ENCODE peak calls at places on chromosomes 16 and 17, in seven cellular contexts. Z is GM23248, R is neural progenitor cell, B is OCI-LY7, T is HCT116, O is GM23338, Y is PC-3. M is an unnamed sample.

GRCh38 chr16:85460983-85461813 is 151.9 kb upstream of the GSE1 start:
- DNase-seq in Y (peak), B (no peak), Z (peak), R (peak), O (no peak), T (no peak), M (no peak)

GRCh38 chr16:46629331-46629843 is 8.2 kb upstream of the SHCBP1 start:
- DNase-seq in Y (peak), O (peak), B (no peak), T (peak), Z (peak), R (peak), M (peak)

GRCh38 chr16:73949574-73950348 is 346.9 kb upstream of the PSMD7 start:
- DNase-seq in T (no peak), B (no peak), Z (peak), Y (peak), R (no peak), O (no peak), M (no peak)

GRCh38 chr16:88298882-88299745 is 83.6 kb upstream of the ZNF469 start:
- DNase-seq in Y (peak), T (no peak), Z (peak), R (no peak), O (no peak), B (no peak), M (no peak)

GRCh38 chr17:67260051-67260987 is 15.3 kb upstream of the HELZ start:
- DNase-seq in Y (peak), O (no peak), B (no peak), R (no peak), Z (peak), T (no peak), M (peak)

GRCh38 chr16:24717411-24717810 is 12.0 kb upstream of the TNRC6A start:
- DNase-seq in Z (peak), T (no peak), B (no peak), Y (no peak), R (no peak), O (no peak), M (no peak)

GRCh38 chr17:11935734-11936406 is 61.4 kb downstream of the ZNF18 start:
- DNase-seq in T (peak), R (peak), B (peak), O (peak), Y (peak), Z (peak), M (peak)

GRCh38 chr17:47869114-47869513 is 18.2 kb upstream of the SP6 start:
- DNase-seq in Y (no peak), B (no peak), Z (no peak), T (no peak), O (peak), R (no peak), M (no peak)

GRCh38 chr16:10600792-10601443 is 20.5 kb upstream of the EMP2 start:
- DNase-seq in B (no peak), Y (no peak), Z (peak), O (no peak), R (no peak), T (no peak), M (peak)

GRCh38 chr16:87762071-87762571 is 3.7 kb downstream of the KLHDC4 start:
- DNase-seq in R (no peak), Z (no peak), Y (no peak), O (no peak), B (peak), T (no peak), M (no peak)

GRCh38 chr16:77683845-77684526 is 38.3 kb upstream of the NUDT7 start:
- DNase-seq in T (no peak), Z (no peak), Y (no peak), B (no peak), R (no peak), O (no peak), M (no peak)

GRCh38 chr17:71115669-71115972 is 946.3 kb downstream of the KCNJ2 start:
- DNase-seq in Z (peak), O (no peak), B (no peak), Y (no peak), T (no peak), R (no peak), M (no peak)

GRCh38 chr17:75487351-75488070 is 27.8 kb downstream of the CASKIN2 start:
- DNase-seq in Y (no peak), T (no peak), B (peak), O (no peak), R (no peak), Z (no peak), M (no peak)

GRCh38 chr17:57151798-57152197 is 66.8 kb downstream of the AKAP1 start:
- DNase-seq in B (no peak), O (no peak), T (no peak), Y (no peak), Z (no peak), R (no peak), M (no peak)

GRCh38 chr17:28702752-28703150 is 8.9 kb downstream of the PROCA1 start:
- DNase-seq in T (no peak), R (peak), O (no peak), Y (no peak), Z (no peak), B (no peak), M (no peak)

GRCh38 chr16:68893710-68894705 is 50.7 kb downstream of the TANGO6 start:
- DNase-seq in Y (peak), B (no peak), Z (peak), T (no peak), O (peak), R (peak), M (no peak)

GRCh38 chr16:89037261-89038152 is 56.1 kb upstream of the ACSF3 start:
- DNase-seq in B (peak), R (peak), O (peak), Y (peak), Z (peak), T (no peak), M (peak)

GRCh38 chr17:75959046-75959838 is 18.4 kb upstream of the FBF1 start:
- DNase-seq in Y (peak), O (peak), T (no peak), R (peak), B (no peak), Z (no peak), M (no peak)

GRCh38 chr17:67157732-67158639 is 87.0 kb downstream of the HELZ start:
- DNase-seq in O (peak), Y (peak), Z (peak), T (peak), R (peak), B (peak), M (no peak)

GRCh38 chr17:80263253-80264047 is 2.8 kb downstream of the RNF213 start:
- DNase-seq in Y (no peak), Z (peak), O (peak), R (no peak), B (peak), T (no peak), M (peak)

GRCh38 chr17:58606934-58607333 is 84.9 kb downstream of the TEX14 start:
- DNase-seq in O (no peak), Z (no peak), R (no peak), B (no peak), T (no peak), Y (no peak), M (no peak)

GRCh38 chr16:5604770-5605169 is 507.2 kb upstream of the EEF2KMT start:
- DNase-seq in B (peak), R (peak), O (peak), Y (peak), T (peak), Z (no peak), M (peak)

GRCh38 chr17:62826956-62827355 is 18.8 kb upstream of the MARCHF10 start:
- DNase-seq in R (no peak), O (no peak), T (no peak), Z (no peak), Y (no peak), B (no peak), M (no peak)

GRCh38 chr16:9500872-9501271 is 409.4 kb downstream of the HAPSTR1 start:
- DNase-seq in Y (no peak), T (no peak), B (no peak), Z (no peak), O (peak), R (no peak), M (no peak)

GRCh38 chr16:11133344-11133921 is 122.6 kb downstream of the SOCS1 start:
- DNase-seq in R (no peak), T (peak), O (no peak), B (no peak), Z (peak), Y (peak), M (no peak)

GRCh38 chr16:64132686-64133085 is 989.2 kb downstream of the CDH11 start:
- DNase-seq in Z (no peak), O (no peak), T (no peak), Y (no peak), B (peak), R (no peak), M (no peak)

GRCh38 chr17:7084058-7084457 is 4.0 kb upstream of the CLEC10A start:
- DNase-seq in T (no peak), Z (no peak), B (no peak), R (no peak), Y (no peak), O (no peak), M (peak)

GRCh38 chr16:31333686-31334649 is 21.0 kb upstream of the ITGAX start:
- DNase-seq in Y (peak), O (peak), Z (peak), T (peak), R (peak), B (peak), M (peak)

GRCh38 chr17:38898812-38899348 is 26.5 kb upstream of the LASP1NB start:
- DNase-seq in Y (peak), B (peak), O (no peak), T (no peak), R (no peak), Z (no peak), M (peak)

DNA sequence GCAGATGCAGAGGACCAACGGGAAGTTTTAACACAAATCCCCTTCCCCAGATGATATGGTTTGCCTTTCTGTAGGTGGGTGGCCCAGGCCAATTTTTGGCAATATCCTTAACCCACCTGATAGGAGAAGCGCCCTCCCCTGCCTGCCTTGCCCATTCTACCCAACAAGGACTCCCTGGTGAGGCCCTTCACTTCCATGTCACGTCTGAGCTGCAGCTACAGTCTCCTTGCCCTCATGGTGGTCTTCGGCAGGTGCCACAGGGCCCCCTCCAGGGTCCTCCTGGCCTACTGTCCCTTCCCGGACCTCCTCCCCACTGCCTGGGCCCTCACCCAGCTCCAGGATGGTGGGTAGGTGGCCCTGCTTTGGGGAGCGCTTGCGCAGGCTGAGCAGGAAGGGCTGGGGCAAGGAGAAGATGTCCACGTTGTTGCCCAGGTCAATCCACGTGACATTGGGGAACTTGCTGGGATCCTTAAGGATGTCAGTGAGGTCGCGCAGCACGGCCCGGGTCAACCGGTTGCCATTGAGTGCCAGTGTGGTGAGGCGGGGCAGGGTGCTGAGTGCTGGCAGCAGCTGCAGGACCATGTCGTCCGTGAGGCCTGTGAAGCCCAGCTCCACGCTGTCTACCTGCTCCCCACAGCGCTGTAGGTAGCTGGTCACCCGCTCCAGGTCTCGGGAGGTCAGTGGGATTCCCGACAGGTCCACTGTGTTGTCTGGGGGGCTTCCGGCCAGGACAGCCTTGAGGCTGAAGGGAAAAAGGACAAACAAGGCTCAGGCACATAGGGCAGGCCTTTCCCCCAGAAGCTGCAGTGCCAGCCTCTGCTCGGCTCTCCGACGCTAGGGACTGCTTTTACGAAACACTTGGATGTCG is 28.3 kb downstream of the TRPV2 start:
- DNase-seq in B (no peak), T (no peak), Z (no peak), R (no peak), O (no peak), Y (no peak), M (no peak)
- H3K27ac ChIP-seq in B (peak), T (peak), Z (no peak), R (peak), O (peak), Y (no peak), M (no peak)

DNA sequence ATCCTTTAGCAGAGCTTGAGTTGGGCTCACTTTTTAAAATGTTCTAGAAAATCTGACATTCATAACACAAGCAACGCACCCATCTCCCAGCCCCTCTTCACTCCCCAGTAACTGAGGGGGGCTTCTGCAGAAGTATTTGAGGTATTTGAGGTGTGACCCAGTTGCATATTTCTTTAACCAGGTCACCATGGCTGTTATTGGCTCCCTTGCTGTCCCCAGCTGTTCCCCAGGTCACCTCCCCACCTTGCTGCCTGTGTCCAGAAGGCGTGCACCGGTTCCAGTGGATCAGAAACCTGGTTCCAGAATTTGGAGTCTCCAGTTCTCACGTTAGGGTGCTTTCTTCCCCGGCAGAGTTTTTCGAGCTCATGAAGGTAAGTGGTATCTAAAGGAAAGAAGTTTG is 13.8 kb downstream of the PGS1 start:
- DNase-seq in T (no peak), O (no peak), Y (no peak), R (no peak), Z (no peak), B (no peak), M (no peak)
- H3K4me2 ChIP-seq in T (peak), O (no peak), Y (peak), R (no peak), Z (no peak), B (no peak), M (no peak)

GRCh38 chr16:21638573-21638975 is 13.8 kb downstream of the IGSF6 start:
- DNase-seq in Y (peak), R (no peak), Z (peak), T (no peak), O (no peak), B (no peak), M (no peak)
- TF ChIP-seq EZH2phosphoT487 in Y (no peak), R (no peak), Z (no peak), T (no peak), O (no peak), B (no peak), M (no peak)

DNA sequence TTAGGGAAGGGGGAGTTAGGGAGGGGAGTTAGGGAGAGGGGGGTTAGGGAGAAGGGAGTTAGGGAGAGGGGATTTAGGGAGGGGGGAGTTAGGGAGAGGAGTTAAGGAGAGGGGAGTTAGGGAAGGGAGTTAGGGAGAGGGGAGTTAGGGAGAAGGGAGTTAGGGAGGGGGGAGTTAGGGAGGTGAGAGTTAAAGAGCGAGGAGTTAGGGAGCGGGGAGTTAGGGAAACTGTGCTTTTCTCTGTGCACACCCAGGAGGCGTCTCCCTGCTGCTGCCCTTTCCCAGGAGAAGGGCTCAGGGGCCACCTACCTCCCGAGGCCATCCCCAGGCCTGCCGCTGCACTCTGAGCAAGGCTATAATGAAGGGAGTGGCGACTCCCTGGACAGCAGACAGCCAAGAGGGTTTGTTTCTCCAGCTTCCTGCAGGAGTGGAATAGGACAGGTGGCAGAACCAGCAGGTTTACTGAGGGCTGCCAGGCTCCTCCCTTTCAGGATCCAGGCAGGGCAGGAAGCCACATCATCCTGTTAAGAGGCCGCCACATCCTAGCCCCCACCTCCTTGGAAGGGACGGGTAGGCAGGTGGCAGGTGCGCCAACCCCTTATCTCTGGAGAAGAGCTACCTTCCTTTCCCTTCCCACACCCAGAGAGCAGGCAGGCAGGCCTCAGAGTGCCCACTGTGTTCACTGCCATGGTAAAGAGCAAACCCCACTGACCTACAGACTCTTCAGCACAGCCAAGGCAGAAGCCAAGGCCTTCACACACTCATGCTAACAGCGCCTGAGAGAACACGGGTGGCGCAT is 4.3 kb downstream of the CANT1 start:
- DNase-seq in Z (no peak), B (no peak), T (no peak), Y (peak), R (no peak), O (no peak), M (no peak)
- H3K27ac ChIP-seq in Z (no peak), B (no peak), T (no peak), Y (peak), R (no peak), O (no peak), M (no peak)

DNA sequence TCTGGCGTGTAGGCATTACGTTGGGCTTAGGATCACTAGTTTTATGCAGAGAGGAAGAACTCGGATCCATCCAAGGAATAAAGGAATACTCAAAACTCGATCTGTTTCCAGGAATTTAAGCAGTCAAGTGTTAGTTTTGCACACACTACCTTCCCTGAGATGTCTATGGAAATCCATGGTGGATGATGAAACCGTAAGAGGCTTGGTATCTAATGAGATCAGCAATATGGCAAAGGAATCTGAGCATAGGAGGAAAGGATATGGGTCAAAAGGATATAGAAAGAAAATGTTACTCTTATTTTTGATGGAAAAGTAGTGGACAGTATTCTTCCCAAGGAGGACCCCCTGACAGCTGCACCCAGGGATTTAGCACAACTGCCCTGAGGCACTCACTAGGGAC is 59.6 kb downstream of the SMG6 start:
- DNase-seq in B (no peak), T (no peak), Y (no peak), O (no peak), Z (peak), R (no peak), M (no peak)
- H3K4me2 ChIP-seq in B (no peak), T (no peak), Y (no peak), O (no peak), Z (peak), R (no peak), M (no peak)

DNA sequence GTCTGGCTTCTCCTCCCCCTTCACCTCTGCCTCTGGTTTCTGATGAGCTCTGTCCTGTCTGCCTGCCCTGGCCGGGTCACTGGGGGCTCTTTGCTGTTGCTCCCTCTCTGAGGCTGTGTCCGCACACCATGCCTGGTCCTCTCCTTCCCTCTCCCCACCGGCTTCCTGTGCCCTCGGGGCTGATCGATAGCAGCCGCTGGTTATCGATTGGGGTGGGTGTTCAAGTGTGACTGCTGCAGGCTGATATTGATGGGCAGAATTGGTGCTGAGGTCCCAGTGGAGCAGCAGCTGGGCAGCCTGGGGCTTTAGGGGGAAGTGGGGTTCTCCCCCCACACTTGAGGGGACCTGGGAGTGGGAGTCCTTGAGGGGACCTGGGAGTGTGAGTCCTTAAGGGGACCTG is 16.4 kb downstream of the MRM1 start:
- DNase-seq in Z (no peak), Y (no peak), R (no peak), T (no peak), B (no peak), O (no peak), M (no peak)
- TF ChIP-seq EZH2phosphoT487 in Z (no peak), Y (no peak), R (no peak), T (no peak), B (no peak), O (no peak), M (no peak)

GRCh38 chr17:19361975-19362292 is 589 bp downstream of the B9D1 start:
- DNase-seq in R (no peak), B (no peak), Z (no peak), O (no peak), Y (no peak), T (no peak), M (no peak)

GRCh38 chr17:19360772-19361171 is 1.8 kb downstream of the B9D1 start:
- DNase-seq in R (no peak), O (no peak), B (no peak), Z (no peak), T (no peak), Y (no peak), M (no peak)

GRCh38 chr17:19359151-19359550 is 3.4 kb downstream of the B9D1 start:
- DNase-seq in O (no peak), R (no peak), B (no peak), Y (no peak), T (no peak), Z (no peak), M (no peak)

GRCh38 chr17:19361326-19361725 is 1.2 kb downstream of the B9D1 start:
- DNase-seq in O (no peak), R (no peak), Y (no peak), B (no peak), Z (no peak), T (no peak), M (no peak)

DNA sequence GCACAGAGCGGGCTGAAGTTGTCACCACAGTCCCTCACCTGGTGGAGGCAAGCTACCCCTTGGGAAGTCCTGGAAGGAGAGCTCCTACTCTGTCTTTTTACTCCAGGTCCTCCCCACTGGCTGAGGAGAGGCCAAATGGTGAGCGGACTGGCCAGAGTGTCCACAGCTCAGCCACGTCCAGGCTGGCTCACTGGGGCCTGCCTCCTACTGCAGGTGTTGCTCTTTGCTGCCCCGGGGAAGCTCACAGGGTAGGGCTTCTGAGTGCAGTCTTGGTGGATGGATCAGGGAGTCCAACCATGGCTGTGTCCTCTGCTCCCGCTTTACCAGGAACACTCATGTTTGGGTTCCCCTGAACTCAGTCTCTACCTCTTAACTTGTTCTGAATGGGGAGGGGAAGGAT is 2.7 kb downstream of the B9D1 start:
- DNase-seq in Z (no peak), T (no peak), B (no peak), R (no peak), Y (no peak), O (no peak), M (no peak)
- H3K27ac ChIP-seq in Z (no peak), T (no peak), B (no peak), R (no peak), Y (no peak), O (no peak), M (no peak)

M was measured in MM.1S.